ENCODE peak calls at places on chromosomes 5 and 9, in nine cellular contexts. A, Z, D, Y, T, I, G, V and R are unnamed samples.
A peak's percentile ranks its signal among the peaks of the same experiment; 100 is the strongest.

GRCh38 chr5:51371052-51371451 is 12.2 kb upstream of the ISL1 start:
- DNase-seq in D (no peak), V (no peak), T (no peak), Y (no peak), G (no peak), I (no peak), A (no peak), Z (no peak), R (no peak)

GRCh38 chr5:169970911-169971436 is 9.3 kb downstream of the INSYN2B start:
- DNase-seq in I (no peak), Z (peak; percentile 85), D (no peak), V (peak; percentile 78), A (no peak), G (no peak), T (no peak), Y (peak; percentile 24), R (no peak)

GRCh38 chr9:111078391-111079038 is 40.2 kb upstream of the LPAR1 start:
- DNase-seq in Z (no peak), G (no peak), Y (no peak), T (no peak), I (peak; percentile 60), V (no peak), A (no peak), D (peak; percentile 17), R (no peak)

GRCh38 chr5:109585012-109585599 is 104.6 kb upstream of the MAN2A1 start:
- DNase-seq in T (no peak), Z (peak; percentile 20), V (no peak), I (no peak), G (no peak), A (no peak), Y (no peak), D (no peak), R (no peak)

GRCh38 chr5:139282195-139282557 is 11.4 kb upstream of the MATR3 start:
- DNase-seq in Y (no peak), T (no peak), V (no peak), D (no peak), A (no peak), I (no peak), Z (no peak), G (no peak), R (no peak)

GRCh38 chr5:130136300-130136699 is 232.0 kb downstream of the CHSY3 start:
- DNase-seq in G (no peak), I (no peak), T (no peak), V (no peak), A (no peak), Y (no peak), D (no peak), Z (no peak), R (no peak)

GRCh38 chr5:80238778-80239679 is 16.8 kb downstream of the SERINC5 start:
- DNase-seq in T (no peak), D (peak; percentile 30), Z (peak; percentile 62), I (no peak), Y (peak; percentile 57), V (no peak), A (no peak), G (no peak), R (peak; percentile 72)

GRCh38 chr9:131227112-131228058 is 48.9 kb downstream of the FAM78A start:
- DNase-seq in D (no peak), V (no peak), I (no peak), Z (peak; percentile 65), A (no peak), T (no peak), Y (peak; percentile 50), G (no peak), R (peak; percentile 44)

GRCh38 chr9:37212435-37212834 is 92.1 kb downstream of the ZCCHC7 start:
- DNase-seq in T (no peak), G (no peak), Y (no peak), A (no peak), Z (no peak), I (no peak), D (no peak), V (no peak), R (no peak)

GRCh38 chr9:136587145-136587943 is 41.5 kb upstream of the NOTCH1 start:
- DNase-seq in V (peak; percentile 87), A (peak; percentile 93), Z (peak; percentile 44), T (no peak), I (no peak), Y (peak; percentile 87), G (peak; percentile 81), D (peak; percentile 97), R (peak; percentile 31)

GRCh38 chr5:6812800-6813731 is 99.8 kb downstream of the TENT4A start:
- DNase-seq in A (no peak), Z (no peak), D (no peak), I (no peak), V (no peak), Y (no peak), G (no peak), T (no peak), R (peak; percentile 83)

GRCh38 chr5:115946655-115947054 is 15.6 kb upstream of the LVRN start:
- DNase-seq in V (no peak), G (no peak), T (no peak), Y (no peak), I (no peak), Z (no peak), D (no peak), A (no peak), R (no peak)

GRCh38 chr5:138177936-138178515 is 404 bp downstream of the BRD8 start:
- DNase-seq in D (no peak), T (no peak), A (peak; percentile 65), Z (peak; percentile 60), I (no peak), G (peak; percentile 67), V (no peak), Y (peak; percentile 55), R (peak; percentile 31)

GRCh38 chr5:172797800-172798199 is 26.8 kb upstream of the DUSP1 start:
- DNase-seq in T (no peak), D (no peak), Y (no peak), Z (no peak), A (no peak), V (no peak), G (no peak), I (no peak), R (no peak)

GRCh38 chr5:96868603-96869371 is 7.5 kb upstream of the ERAP2 start:
- DNase-seq in D (peak; percentile 33), I (no peak), A (peak; percentile 78), T (peak; percentile 57), Z (peak; percentile 70), V (no peak), G (peak; percentile 27), Y (peak; percentile 32), R (no peak)

GRCh38 chr9:130328349-130328801 is 62.8 kb downstream of the HMCN2 start:
- DNase-seq in Y (no peak), D (peak; percentile 43), Z (no peak), V (no peak), A (no peak), T (no peak), G (no peak), I (no peak), R (peak; percentile 37)

DNA sequence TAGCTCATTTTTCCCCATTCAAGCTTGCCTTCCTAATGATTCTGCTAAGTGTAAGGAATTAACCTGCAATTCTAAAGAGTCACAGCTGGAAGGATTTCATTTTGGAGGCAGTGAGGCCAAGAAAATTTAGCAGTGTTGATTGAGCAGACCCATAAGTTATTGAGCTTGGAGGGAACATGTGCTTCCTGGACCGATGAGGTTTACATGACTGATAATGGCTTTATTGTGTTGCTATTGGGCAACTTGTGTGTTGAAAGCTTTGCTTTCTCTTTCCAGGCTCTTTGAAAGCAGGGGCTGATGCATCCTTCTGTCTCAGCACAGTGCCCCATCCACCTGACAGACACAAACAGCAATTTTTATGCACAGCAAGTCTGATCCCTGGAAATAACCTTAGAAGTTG is 398.9 kb upstream of the PCSK5 start:
- DNase-seq in Z (no peak), D (no peak), V (no peak), I (no peak), A (no peak), Y (no peak), G (no peak), T (no peak), R (no peak)
- H3K27ac ChIP-seq in Z (no peak overlapping the region), D (no peak overlapping the region), V (no peak overlapping the region), I (no peak overlapping the region), A (no peak overlapping the region), Y (no peak overlapping the region), G (no peak overlapping the region), T (no peak overlapping the region), R (no peak overlapping the region)

GRCh38 chr5:135071311-135071710 is 37.3 kb upstream of the PITX1 start:
- DNase-seq in D (no peak), Y (no peak), A (no peak), G (no peak), Z (no peak), I (no peak), T (no peak), V (peak; percentile 62), R (no peak)

GRCh38 chr5:135073771-135074345 is 39.8 kb upstream of the PITX1 start:
- DNase-seq in T (no peak), V (peak; percentile 49), A (no peak), G (no peak), Y (no peak), D (no peak), I (no peak), Z (no peak), R (peak; percentile 17)

GRCh38 chr5:135075621-135076585 is 41.9 kb upstream of the PITX1 start:
- DNase-seq in A (no peak), V (peak; percentile 32), Z (no peak), D (no peak), Y (no peak), T (no peak), I (no peak), G (no peak), R (no peak)

GRCh38 chr5:135069895-135070657 is 36.0 kb upstream of the PITX1 start:
- DNase-seq in Z (no peak), V (peak; percentile 44), A (no peak), T (no peak), I (no peak), D (peak; percentile 56), Y (no peak), G (no peak), R (no peak)

GRCh38 chr5:135072357-135073247 is 38.6 kb upstream of the PITX1 start:
- DNase-seq in I (no peak), Z (no peak), Y (no peak), D (no peak), T (no peak), G (no peak), A (peak; percentile 72), V (peak; percentile 50), R (no peak)
- TF ChIP-seq POLR2AphosphoS5 in I (no peak), Z (no peak), Y (no peak), D (no peak), T (no peak), G (no peak), A (no peak), V (no peak), R (no peak)

DNA sequence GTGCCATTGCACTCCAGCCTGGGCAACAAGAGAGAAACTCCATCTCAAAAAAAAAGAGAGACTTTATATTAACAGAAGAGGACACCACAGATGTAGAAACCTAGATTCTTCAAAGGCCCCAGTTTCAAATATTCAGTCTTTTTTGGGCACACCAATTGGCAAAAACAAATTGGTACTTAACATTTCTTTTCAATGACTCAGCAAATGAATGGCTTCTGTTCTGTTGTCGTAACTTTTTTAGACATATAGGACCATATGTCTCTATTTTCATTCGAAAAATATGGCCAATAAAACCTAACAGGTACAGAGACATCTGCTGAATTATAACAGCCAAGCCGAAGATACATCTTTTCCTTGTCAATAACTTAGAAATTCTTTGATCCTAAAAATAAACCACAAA is 212.8 kb downstream of the EBF1 start:
- DNase-seq in G (no peak), T (no peak), Z (no peak), A (no peak), V (no peak), I (no peak), D (no peak), Y (no peak), R (no peak)
- H3K27ac ChIP-seq in G (no peak overlapping the region), T (no peak overlapping the region), Z (no peak overlapping the region), A (no peak overlapping the region), V (no peak overlapping the region), I (no peak overlapping the region), D (no peak overlapping the region), Y (no peak overlapping the region), R (no peak overlapping the region)

GRCh38 chr9:38687389-38687842 is 32.5 kb downstream of the FAM240B start:
- DNase-seq in V (peak; percentile 82), D (no peak), Y (no peak), T (peak; percentile 42), Z (no peak), A (peak; percentile 46), I (no peak), G (peak; percentile 39), R (peak; percentile 75)
- TF ChIP-seq POLR2AphosphoS5 in V (no peak), D (no peak), Y (no peak), T (peak; percentile 70), Z (no peak), A (no peak), I (no peak), G (no peak), R (no peak)